ENCODE peak calls at places on chromosomes 16 and 17, in six cellular contexts. T is left ventricle myocardium inferior, B is right cardiac atrium, A is foreskin keratinocyte, I is IMR-90, L is heart left ventricle. K is an unnamed sample. For H3K4me1, the result is how much of the 10 kb centered on the place peaks cover.

GRCh38 chr17:81400154-81400938 is 5.1 kb downstream of the BAHCC1 start:
- DNase-seq in T (peak), L (peak), B (peak), I (peak), A (peak), K (peak)

GRCh38 chr17:31413871-31414589 is 22.6 kb downstream of the RAB11FIP4 start:
- DNase-seq in A (peak), I (peak), L (peak), B (no peak), T (no peak), K (no peak)

GRCh38 chr17:65559802-65560627 is 1.4 kb downstream of the AXIN2 start:
- DNase-seq in I (no peak), T (peak), A (no peak), B (peak), L (peak), K (peak)

GRCh38 chr17:65527857-65528591 is 33.4 kb downstream of the AXIN2 start:
- DNase-seq in L (no peak), I (no peak), T (no peak), B (no peak), A (no peak), K (no peak)

GRCh38 chr16:12145918-12146317 is 169.4 kb downstream of the SNX29 start:
- DNase-seq in B (no peak), L (no peak), I (peak), A (no peak), T (no peak), K (no peak)

GRCh38 chr17:15651001-15651582 is 31.6 kb upstream of the FBXW10B start:
- DNase-seq in A (no peak), I (no peak), L (no peak), T (no peak), B (peak), K (no peak)

GRCh38 chr16:26889751-26890150 is 177.0 kb upstream of the C16orf82 start:
- DNase-seq in L (no peak), A (no peak), B (no peak), T (no peak), I (no peak), K (no peak)

GRCh38 chr16:69037373-69038160 is 67.9 kb upstream of the HAS3 start:
- DNase-seq in B (no peak), T (no peak), A (no peak), L (no peak), I (no peak), K (no peak)

GRCh38 chr16:9823510-9823909 is 358.7 kb downstream of the GRIN2A start:
- DNase-seq in I (no peak), A (no peak), T (no peak), L (no peak), B (no peak), K (no peak)

GRCh38 chr16:21116148-21116693 is 34.4 kb downstream of the DNAH3 start:
- DNase-seq in A (no peak), L (no peak), I (no peak), B (no peak), T (no peak), K (no peak)

GRCh38 chr16:84617068-84617630 is 729 bp downstream of the COTL1 start:
- DNase-seq in L (peak), I (no peak), A (peak), T (no peak), B (peak), K (no peak)

GRCh38 chr17:60292697-60293096 is 99.2 kb downstream of the USP32 start:
- DNase-seq in T (no peak), B (no peak), I (no peak), A (no peak), L (no peak), K (no peak)

GRCh38 chr16:23187341-23187740 is 4.8 kb downstream of the SCNN1G start:
- DNase-seq in A (no peak), L (no peak), B (no peak), I (no peak), T (no peak), K (no peak)

GRCh38 chr16:3207086-3207953 is 19.3 kb downstream of the OR1F1 start:
- DNase-seq in L (no peak), A (no peak), I (no peak), T (no peak), B (no peak), K (no peak)

GRCh38 chr17:10789694-10790271 is 14.1 kb downstream of the TMEM238L start:
- DNase-seq in B (no peak), A (no peak), I (no peak), T (no peak), L (no peak), K (no peak)

GRCh38 chr16:3748307-3748706 is 31.0 kb upstream of the TRAP1 start:
- DNase-seq in I (no peak), L (no peak), T (no peak), A (no peak), B (no peak), K (no peak)

GRCh38 chr17:8629371-8630226 is 926 bp downstream of the MYH10 start:
- DNase-seq in A (peak), T (peak), L (peak), I (no peak), B (peak), K (peak)

GRCh38 chr17:6244253-6244652 is 174.1 kb downstream of the WSCD1 start:
- DNase-seq in I (no peak), T (no peak), A (no peak), B (no peak), L (no peak), K (no peak)

GRCh38 chr16:23436992-23437391 is 16.0 kb downstream of the COG7 start:
- DNase-seq in I (no peak), A (no peak), B (no peak), L (no peak), T (no peak), K (no peak)

DNA sequence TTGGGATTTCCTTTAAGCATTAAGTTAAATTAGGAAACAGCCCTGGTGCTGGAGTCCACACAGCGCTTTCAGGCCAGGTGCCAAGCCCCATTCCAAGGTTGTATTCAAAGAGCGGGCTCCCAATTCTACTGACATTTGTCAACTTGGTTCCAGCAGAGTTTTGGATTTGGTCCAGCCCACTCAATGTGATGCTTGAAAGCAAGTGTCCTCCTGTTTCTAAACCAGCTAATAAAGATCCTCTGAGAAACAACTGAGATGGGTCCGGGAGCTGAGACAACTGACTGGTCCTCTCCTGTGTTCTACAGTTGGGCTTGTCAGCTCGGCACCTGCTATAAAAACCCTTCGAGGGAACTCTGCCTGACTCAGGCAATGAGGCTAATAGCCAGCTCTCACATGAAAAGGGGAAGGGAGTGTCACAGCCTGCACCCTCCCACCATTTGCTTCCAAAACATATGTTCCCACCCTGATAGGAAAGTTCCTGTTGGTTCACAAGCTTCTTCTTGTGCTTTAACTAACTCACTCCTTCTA is 11.4 kb downstream of the ERN1 start:
- DNase-seq in I (no peak), L (peak), A (no peak), T (peak), B (peak), K (peak)
- H3K4me1 ChIP-seq in I (under half), L (under half), A (under half), T (under half), B (under half), K (under half)

GRCh38 chr17:4565209-4566141 is 5.1 kb upstream of the GGT6 start:
- DNase-seq in B (peak), L (peak), T (peak), I (peak), A (peak), K (peak)

GRCh38 chr17:4560837-4561241 is 462 bp upstream of the GGT6 start:
- DNase-seq in T (no peak), L (peak), A (no peak), I (no peak), B (peak), K (no peak)

GRCh38 chr17:4559139-4559791 is 1.1 kb downstream of the GGT6 start:
- DNase-seq in I (no peak), A (no peak), L (peak), T (no peak), B (peak), K (no peak)

GRCh38 chr17:4559851-4560820 is at the start of gene GGT6:
- DNase-seq in B (peak), T (no peak), I (no peak), L (peak), A (no peak), K (peak)

DNA sequence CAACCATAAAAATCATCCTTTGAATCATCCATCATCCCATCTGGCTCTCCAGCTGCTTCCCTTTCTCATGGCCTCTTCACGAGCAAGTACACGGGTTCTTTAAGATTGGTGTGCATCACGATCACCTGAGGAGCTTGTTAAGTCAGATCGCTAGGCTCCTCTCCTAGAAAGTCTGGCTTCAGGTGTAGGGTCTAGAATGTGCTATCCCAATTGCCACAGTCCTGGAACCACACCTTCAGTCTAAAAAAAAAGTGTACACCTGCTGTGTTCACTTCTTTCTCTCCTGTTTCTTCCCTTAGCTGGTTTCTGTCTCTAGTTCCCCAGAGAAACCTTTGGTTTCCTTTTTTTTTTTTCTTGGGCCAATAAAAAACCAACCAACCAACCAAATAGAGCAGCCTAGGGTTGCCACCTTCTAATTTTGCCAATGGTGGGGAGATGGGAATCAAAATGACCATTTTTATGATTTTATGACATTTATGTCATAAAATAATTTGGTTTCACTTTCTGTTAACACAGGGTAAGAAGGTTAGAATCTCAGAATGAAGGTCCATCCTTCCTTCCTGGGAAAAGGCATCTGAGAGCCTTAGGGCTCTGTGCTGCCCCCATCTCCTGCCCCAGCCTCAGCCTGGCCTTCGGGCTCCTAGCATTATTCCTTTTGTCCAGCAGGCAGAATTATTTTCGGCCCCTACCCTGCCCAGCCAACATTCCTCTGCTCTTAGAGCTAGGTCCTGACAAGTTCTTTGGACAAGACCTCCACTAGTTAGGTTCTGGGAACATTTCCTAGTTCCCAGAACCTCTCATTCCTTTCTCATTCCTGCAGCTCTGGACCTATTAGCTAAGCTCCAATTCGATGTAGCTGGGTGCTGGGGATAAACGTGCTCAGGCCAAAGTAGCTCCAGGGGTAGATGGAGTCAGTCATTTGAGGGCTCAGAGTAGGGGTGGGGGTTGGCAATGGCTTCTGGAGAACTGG is 1.9 kb upstream of the GGT6 start:
- DNase-seq in T (no peak), A (no peak), I (no peak), B (peak), L (peak), K (peak)
- H3K4me1 ChIP-seq in T (under half), A (under half), I (under half), B (under half), L (under half), K (under half)

GRCh38 chr17:5226940-5227878 is 7.5 kb downstream of the SCIMP start:
- DNase-seq in B (no peak), I (no peak), A (no peak), T (no peak), L (no peak), K (no peak)

GRCh38 chr17:5220074-5220473 is 14.6 kb downstream of the SCIMP start:
- DNase-seq in T (peak), L (peak), B (no peak), A (no peak), I (no peak), K (no peak)

DNA sequence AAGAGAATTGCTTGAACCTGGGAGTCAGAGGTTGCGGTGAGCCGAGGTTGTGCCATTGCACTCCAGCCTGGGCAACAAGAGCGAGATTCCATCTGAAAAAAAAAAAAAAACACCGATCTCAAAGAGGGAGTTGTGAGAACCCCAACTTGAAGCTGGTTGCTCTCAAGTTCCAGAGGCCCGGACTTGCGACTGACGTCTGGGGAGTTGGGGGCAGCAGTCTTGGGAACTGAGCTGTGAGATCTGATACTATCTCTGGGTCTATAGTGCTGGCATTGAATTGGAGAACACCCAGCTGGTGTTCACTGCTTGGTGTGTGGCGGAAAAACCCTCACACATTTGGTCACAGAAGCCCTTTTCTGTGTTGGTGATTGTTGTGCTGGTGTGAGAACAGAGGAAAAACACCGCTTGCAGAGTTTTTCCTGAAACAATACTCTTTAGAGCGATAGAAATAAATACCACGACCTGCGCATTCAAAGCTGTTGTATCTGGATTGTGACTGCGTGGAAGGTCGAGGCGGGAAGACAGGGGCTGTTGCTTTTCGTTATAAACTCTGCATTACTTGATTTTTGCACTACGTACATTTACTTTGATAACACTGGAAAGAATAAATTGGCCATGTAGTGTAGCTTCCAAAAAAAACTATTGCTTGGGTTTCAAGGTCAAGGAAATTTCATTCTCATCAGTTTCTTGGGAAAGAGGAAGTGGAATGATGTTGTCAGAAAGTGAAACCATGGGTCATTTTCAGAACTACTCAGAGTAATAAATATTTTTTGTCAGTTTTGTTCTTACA is 8.8 kb downstream of the SCIMP start:
- DNase-seq in L (no peak), T (no peak), B (no peak), A (no peak), I (no peak), K (no peak)
- H3K4me1 ChIP-seq in L (under half), T (under half), B (under half), A (under half), I (under half), K (under half)

GRCh38 chr17:57549996-57550395 is 195.1 kb downstream of the CCDC182 start:
- DNase-seq in A (no peak), I (no peak), L (no peak), B (no peak), T (no peak), K (no peak)
- H3K4me1 ChIP-seq in A (under half), I (under half), L (under half), B (under half), T (half or more), K (under half)